ENCODE peak calls at places on chromosomes 13 and 19, in four cellular contexts. One of them, this sample, is unnamed.

GRCh38 chr13:27012482-27013197 is 159.0 kb downstream of the USP12 start:
- DNase-seq in GM12878: no peak
- DNase-seq in H1: peak; percentile 6
- DNase-seq in HepG2: no peak
- DNase-seq in this sample: no peak

GRCh38 chr19:7434391-7434790 is 54.4 kb downstream of the PEX11G start:
- DNase-seq in HepG2: no peak
- DNase-seq in GM12878: no peak
- DNase-seq in H1: no peak
- DNase-seq in this sample: no peak

GRCh38 chr13:107765724-107766436 is 449.5 kb downstream of the LIG4 start:
- DNase-seq in GM12878: no peak
- DNase-seq in HepG2: no peak
- DNase-seq in H1: no peak
- DNase-seq in this sample: no peak

GRCh38 chr19:18420931-18421330 is 1.7 kb downstream of the SSBP4 start:
- DNase-seq in HepG2: no peak
- DNase-seq in GM12878: no peak
- DNase-seq in H1: no peak
- DNase-seq in this sample: no peak

GRCh38 chr13:36758345-36758744 is 60.7 kb upstream of the RFXAP start:
- DNase-seq in H1: no peak
- DNase-seq in GM12878: no peak
- DNase-seq in HepG2: no peak
- DNase-seq in this sample: no peak

GRCh38 chr19:39297931-39298634 is 1.9 kb downstream of the IFNL1 start:
- DNase-seq in H1: no peak
- DNase-seq in HepG2: no peak
- DNase-seq in GM12878: no peak
- DNase-seq in this sample: no peak

GRCh38 chr19:6738726-6739389 is 622 bp upstream of the TRIP10 start:
- DNase-seq in HepG2: no peak
- DNase-seq in H1: peak; percentile 76
- DNase-seq in GM12878: no peak
- DNase-seq in this sample: no peak

GRCh38 chr19:13764821-13765394 is 586 bp downstream of the MRI1 start:
- DNase-seq in HepG2: no peak
- DNase-seq in H1: peak; percentile 55
- DNase-seq in GM12878: no peak
- DNase-seq in this sample: no peak

GRCh38 chr19:36103842-36104552 is 6.9 kb upstream of the OVOL3 start:
- DNase-seq in GM12878: no peak
- DNase-seq in H1: no peak
- DNase-seq in HepG2: no peak
- DNase-seq in this sample: no peak

GRCh38 chr19:13001502-13002388 is 6.5 kb downstream of the NFIX start:
- DNase-seq in HepG2: no peak
- DNase-seq in GM12878: no peak
- DNase-seq in H1: no peak
- DNase-seq in this sample: no peak

GRCh38 chr13:93552596-93552995 is 326.0 kb downstream of the GPC6 start:
- DNase-seq in HepG2: no peak
- DNase-seq in H1: no peak
- DNase-seq in GM12878: no peak
- DNase-seq in this sample: no peak

GRCh38 chr19:15331419-15332310 is 674 bp downstream of the BRD4 start:
- DNase-seq in HepG2: no peak
- DNase-seq in GM12878: no peak
- DNase-seq in H1: peak; percentile 60
- DNase-seq in this sample: no peak

GRCh38 chr13:95411641-95412040 is 110.4 kb upstream of the ABCC4 start:
- DNase-seq in HepG2: no peak
- DNase-seq in GM12878: no peak
- DNase-seq in H1: no peak
- DNase-seq in this sample: no peak

GRCh38 chr13:30450066-30450465 is 15.7 kb downstream of the HMGB1 start:
- DNase-seq in HepG2: no peak
- DNase-seq in H1: no peak
- DNase-seq in GM12878: no peak
- DNase-seq in this sample: no peak

GRCh38 chr13:105940882-105941281 is 594.6 kb downstream of the EFNB2 start:
- DNase-seq in HepG2: no peak
- DNase-seq in GM12878: no peak
- DNase-seq in H1: no peak
- DNase-seq in this sample: no peak

GRCh38 chr19:3135961-3136683 is at the start of gene GNA15:
- DNase-seq in GM12878: no peak
- DNase-seq in HepG2: no peak
- DNase-seq in H1: no peak
- DNase-seq in this sample: no peak

GRCh38 chr19:11355160-11356073 is at the start of gene PLPPR2:
- DNase-seq in HepG2: peak; percentile 68
- DNase-seq in GM12878: peak; percentile 25
- DNase-seq in H1: peak; percentile 99
- DNase-seq in this sample: peak; percentile 92

GRCh38 chr19:53707278-53707677 is 75.5 kb downstream of the DPRX start:
- DNase-seq in HepG2: no peak
- DNase-seq in H1: no peak
- DNase-seq in GM12878: no peak
- DNase-seq in this sample: no peak

DNA sequence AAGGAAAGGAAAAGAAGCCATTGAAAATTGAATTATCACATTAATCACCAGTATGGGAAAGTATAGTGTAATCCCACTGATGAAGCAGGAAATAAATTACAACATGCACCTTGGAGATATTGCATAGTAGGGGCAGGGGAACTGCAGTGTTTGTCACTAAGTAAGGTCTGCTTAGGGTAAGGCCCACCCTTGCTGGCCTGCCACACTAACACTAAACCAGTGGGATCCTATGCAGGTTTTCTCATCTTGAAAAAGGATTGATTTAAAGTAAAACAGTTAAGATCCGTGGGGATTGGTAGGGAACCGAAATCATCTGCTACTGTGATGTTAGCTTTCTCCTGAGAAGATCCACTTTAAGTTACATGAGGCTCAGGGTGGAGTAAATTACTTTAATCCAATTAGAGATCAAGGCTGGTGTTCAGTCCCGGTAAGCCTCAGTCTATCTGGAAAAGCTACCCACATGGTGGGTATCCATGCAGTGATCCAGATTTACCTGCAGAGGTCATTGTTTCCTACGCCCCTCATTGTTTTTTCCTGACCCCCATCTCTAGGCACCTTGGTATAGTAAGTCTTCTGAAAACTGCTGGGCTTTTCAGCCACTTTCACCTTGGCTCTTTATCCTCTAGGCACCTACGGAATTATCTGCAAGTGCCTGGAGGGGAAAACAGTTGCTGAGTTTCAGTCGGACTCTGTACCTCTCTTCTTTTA is 1014.9 kb upstream of the ATXN8OS start:
- DNase-seq in H1: peak; percentile 47
- DNase-seq in HepG2: no peak
- DNase-seq in GM12878: no peak
- DNase-seq in this sample: peak; percentile 1
- H3K9ac ChIP-seq in H1: no peak overlapping the region
- H3K9ac ChIP-seq in HepG2: no peak overlapping the region
- H3K9ac ChIP-seq in GM12878: no peak overlapping the region
- H3K9ac ChIP-seq in this sample: no peak overlapping the region

DNA sequence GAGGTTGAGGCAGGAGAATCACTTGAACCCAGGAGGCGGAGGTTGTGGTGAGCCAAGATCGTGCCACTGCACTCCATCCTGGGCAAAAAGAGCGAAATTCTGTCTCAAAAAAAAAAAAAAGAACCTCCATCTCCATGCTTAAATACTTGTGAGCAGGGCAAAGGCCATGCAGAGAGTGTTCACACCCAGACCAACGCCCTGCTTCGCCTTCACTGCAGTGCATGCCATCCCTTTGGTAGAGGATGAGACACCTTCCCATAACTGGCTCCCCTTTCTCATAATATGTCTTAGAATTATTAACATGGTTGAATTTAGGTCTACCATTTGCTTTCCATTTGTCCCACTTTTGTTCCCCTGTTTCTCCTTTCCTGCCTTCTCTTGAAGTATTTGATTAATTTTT is 15.4 kb downstream of the BBC3 start:
- DNase-seq in H1: no peak
- DNase-seq in GM12878: no peak
- DNase-seq in HepG2: no peak
- DNase-seq in this sample: no peak
- TF ChIP-seq SUZ12 in H1: no peak
- TF ChIP-seq SUZ12 in GM12878: no peak
- TF ChIP-seq SUZ12 in HepG2: no peak
- TF ChIP-seq SUZ12 in this sample: no peak

DNA sequence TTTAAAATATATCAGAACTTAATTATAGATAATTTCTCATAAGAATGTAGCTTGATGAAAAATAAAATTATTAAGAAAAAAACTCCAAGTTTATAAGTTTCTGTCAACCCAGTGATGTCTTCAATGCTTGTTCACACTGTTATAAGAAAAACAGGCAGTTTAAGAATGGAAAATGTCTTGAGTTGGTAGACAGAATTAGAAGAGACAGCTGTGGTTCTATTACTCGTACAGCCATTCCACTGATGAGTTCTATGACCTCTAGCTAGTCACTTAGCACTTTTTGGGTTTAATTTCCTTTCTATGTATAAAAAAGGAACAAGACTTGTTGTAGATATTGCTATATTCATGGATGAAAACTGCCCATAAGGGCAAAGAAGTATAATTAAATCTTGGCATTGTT is 1013.1 kb upstream of the ATXN8OS start:
- DNase-seq in HepG2: no peak
- DNase-seq in H1: no peak
- DNase-seq in GM12878: no peak
- DNase-seq in this sample: no peak
- H3K9ac ChIP-seq in HepG2: no peak overlapping the region
- H3K9ac ChIP-seq in H1: no peak overlapping the region
- H3K9ac ChIP-seq in GM12878: no peak overlapping the region
- H3K9ac ChIP-seq in this sample: no peak overlapping the region

GRCh38 chr13:40031031-40031430 is 375.6 kb downstream of the COG6 start:
- DNase-seq in HepG2: no peak
- DNase-seq in GM12878: no peak
- DNase-seq in H1: no peak
- DNase-seq in this sample: no peak
- TF ChIP-seq SUZ12 in HepG2: no peak
- TF ChIP-seq SUZ12 in GM12878: no peak
- TF ChIP-seq SUZ12 in H1: no peak
- TF ChIP-seq SUZ12 in this sample: no peak

GRCh38 chr13:78602561-78603239 is 652 bp downstream of the POU4F1 start:
- DNase-seq in H1: peak; percentile 63
- DNase-seq in HepG2: no peak
- DNase-seq in GM12878: no peak
- DNase-seq in this sample: no peak
- H3K9ac ChIP-seq in H1: no peak overlapping the region
- H3K9ac ChIP-seq in HepG2: peak overlapping the region; percentile 47
- H3K9ac ChIP-seq in GM12878: no peak overlapping the region
- H3K9ac ChIP-seq in this sample: peak overlapping the region; percentile 42

GRCh38 chr19:41700381-41701195 is 7.8 kb upstream of the CEACAM5 start:
- DNase-seq in H1: no peak
- DNase-seq in HepG2: no peak
- DNase-seq in GM12878: no peak
- DNase-seq in this sample: no peak

GRCh38 chr19:41703602-41704293 is 4.7 kb upstream of the CEACAM5 start:
- DNase-seq in H1: no peak
- DNase-seq in GM12878: no peak
- DNase-seq in HepG2: no peak
- DNase-seq in this sample: no peak

GRCh38 chr19:41699968-41700323 is 8.5 kb upstream of the CEACAM5 start:
- DNase-seq in GM12878: no peak
- DNase-seq in HepG2: no peak
- DNase-seq in H1: no peak
- DNase-seq in this sample: no peak

GRCh38 chr19:41701401-41702075 is 6.9 kb upstream of the CEACAM5 start:
- DNase-seq in GM12878: no peak
- DNase-seq in H1: no peak
- DNase-seq in HepG2: no peak
- DNase-seq in this sample: no peak

GRCh38 chr19:41702208-41702651 is 6.2 kb upstream of the CEACAM5 start:
- DNase-seq in GM12878: no peak
- DNase-seq in HepG2: no peak
- DNase-seq in H1: no peak
- DNase-seq in this sample: no peak
- TF ChIP-seq SUZ12 in GM12878: no peak
- TF ChIP-seq SUZ12 in HepG2: no peak
- TF ChIP-seq SUZ12 in H1: no peak
- TF ChIP-seq SUZ12 in this sample: no peak

DNA sequence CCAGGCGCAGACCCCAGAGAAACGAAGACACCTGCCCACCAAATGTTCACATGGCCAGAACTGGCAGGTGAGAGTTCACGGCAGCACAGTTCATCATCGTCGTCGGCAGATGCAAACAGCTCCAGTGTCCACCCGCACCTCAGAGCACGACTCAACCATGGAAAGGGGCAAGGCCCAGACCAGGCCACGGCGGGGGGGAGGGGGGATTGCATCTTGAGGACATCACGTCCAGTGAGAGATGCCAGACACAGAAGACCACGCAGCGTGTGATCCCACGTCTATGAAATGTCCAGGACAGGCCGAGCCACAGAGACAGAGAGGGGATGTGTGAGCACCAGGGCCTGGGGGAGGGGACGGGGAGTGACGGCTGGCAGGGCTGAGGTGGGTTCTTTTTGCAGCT is 7.3 kb downstream of the RNF126 start:
- DNase-seq in H1: no peak
- DNase-seq in HepG2: no peak
- DNase-seq in GM12878: no peak
- DNase-seq in this sample: no peak
- H3K9ac ChIP-seq in H1: no peak overlapping the region
- H3K9ac ChIP-seq in HepG2: no peak overlapping the region
- H3K9ac ChIP-seq in GM12878: no peak overlapping the region
- H3K9ac ChIP-seq in this sample: peak overlapping the region; percentile 67

GRCh38 chr19:42846597-42846996 is 32.9 kb downstream of the PSG1 start:
- DNase-seq in HepG2: no peak
- DNase-seq in H1: no peak
- DNase-seq in GM12878: no peak
- DNase-seq in this sample: no peak

DNA sequence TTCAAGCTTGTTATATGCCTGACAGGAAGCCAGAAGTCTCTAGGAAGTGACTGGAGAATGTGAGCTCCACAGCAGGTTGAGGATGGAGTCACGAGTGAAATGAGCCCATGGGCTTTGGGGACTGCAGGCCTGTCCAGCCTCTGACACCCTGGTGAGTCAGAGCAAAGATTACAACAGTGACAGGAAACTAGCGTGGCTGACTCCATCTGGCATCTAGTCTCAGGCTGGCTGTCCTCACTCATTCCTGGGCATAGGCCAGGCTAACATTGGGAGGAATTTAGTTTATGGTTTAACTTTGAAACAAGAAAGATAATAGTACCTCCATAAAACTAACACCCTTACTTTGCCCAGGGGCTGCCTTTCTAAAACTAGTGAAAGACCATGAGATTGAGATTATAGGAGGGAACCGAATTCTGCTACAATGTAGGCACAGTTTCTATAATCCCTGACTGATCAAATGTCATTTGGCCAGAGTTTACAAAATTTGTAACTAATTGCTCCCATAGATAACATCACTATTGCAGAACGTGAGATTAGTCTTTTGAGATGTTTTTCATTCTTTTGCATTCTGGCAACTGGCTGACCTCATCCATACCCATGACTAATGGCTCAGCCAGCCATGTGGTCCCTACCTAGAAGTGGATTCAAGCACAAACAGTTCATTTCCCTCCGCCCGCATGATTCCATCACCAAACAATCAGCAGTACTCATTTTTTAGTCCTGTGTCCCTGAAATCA is 28.4 kb downstream of the PSG1 start:
- DNase-seq in H1: no peak
- DNase-seq in HepG2: peak; percentile 15
- DNase-seq in GM12878: no peak
- DNase-seq in this sample: no peak
- TF ChIP-seq SUZ12 in H1: no peak
- TF ChIP-seq SUZ12 in HepG2: no peak
- TF ChIP-seq SUZ12 in GM12878: no peak
- TF ChIP-seq SUZ12 in this sample: no peak

This sample was measured in NT2/D1.